ENCODE peak calls at places on chromosomes 7 and 10, in four cellular contexts. O is HCT116, K is right lobe of liver, L is HepG2. U is an unnamed sample.

GRCh38 chr10:110498982-110499795 is 1.5 kb downstream of the DUSP5 start:
- ATAC-seq in O (peak; percentile 20), K (no peak), L (peak; percentile 32), U (no peak)

GRCh38 chr10:46524471-46525176 is 31.8 kb downstream of the GPRIN2 start:
- ATAC-seq in O (peak; percentile 51), K (peak; percentile 3), L (peak; percentile 55), U (no peak)

GRCh38 chr10:100828744-100829102 is 83.3 kb downstream of the PAX2 start:
- ATAC-seq in O (no peak), K (peak; percentile 37), L (peak; percentile 36), U (no peak)

GRCh38 chr10:677750-678661 is 11.5 kb downstream of the DIP2C start:
- ATAC-seq in O (no peak), K (peak; percentile 20), L (no peak), U (peak; percentile 51)

GRCh38 chr10:21349912-21350286 is 175.6 kb downstream of the SKIDA1 start:
- ATAC-seq in O (no peak), K (no peak), L (no peak), U (no peak)

GRCh38 chr7:127847641-127848040 is 183.6 kb downstream of the LRRC4 start:
- ATAC-seq in O (no peak), K (no peak), L (no peak), U (no peak)

GRCh38 chr7:128985660-128986059 is 47.9 kb downstream of the IRF5 start:
- ATAC-seq in O (no peak), K (no peak), L (no peak), U (no peak)

GRCh38 chr10:92758594-92758993 is 68.8 kb downstream of the HHEX start:
- ATAC-seq in O (no peak), K (no peak), L (no peak), U (no peak)

GRCh38 chr7:114426824-114427223 is 12.2 kb downstream of the FOXP2 start:
- ATAC-seq in O (peak; percentile 63), K (no peak), L (no peak), U (no peak)

GRCh38 chr7:22712999-22713398 is 14.0 kb upstream of the IL6 start:
- ATAC-seq in O (no peak), K (no peak), L (no peak), U (no peak)

GRCh38 chr7:118855290-118855689 is 630.8 kb downstream of the ANKRD7 start:
- ATAC-seq in O (no peak), K (no peak), L (no peak), U (no peak)

GRCh38 chr7:43637114-43637806 is 54.4 kb downstream of the STK17A start:
- ATAC-seq in O (no peak), K (no peak), L (no peak), U (no peak)

GRCh38 chr7:55078465-55079372 is 59.9 kb downstream of the EGFR start:
- ATAC-seq in O (peak; percentile 91), K (no peak), L (peak; percentile 91), U (peak; percentile 6)

GRCh38 chr7:64888561-64888900 is 14.5 kb upstream of the ZNF273 start:
- ATAC-seq in O (no peak), K (peak; percentile 55), L (peak; percentile 35), U (peak; percentile 20)

GRCh38 chr7:141699860-141700259 is 2.1 kb downstream of the DENND11 start:
- ATAC-seq in O (no peak), K (no peak), L (no peak), U (no peak)

GRCh38 chr7:39896840-39897239 is 53.2 kb upstream of the CDK13 start:
- ATAC-seq in O (no peak), K (peak; percentile 55), L (peak; percentile 55), U (no peak)
- H3K4me3 ChIP-seq in O (no peak overlapping the region), K (peak overlapping the region; percentile 40), L (no peak overlapping the region), U (no peak overlapping the region)

GRCh38 chr7:151248191-151249033 is at the start of gene SMARCD3:
- ATAC-seq in O (peak; percentile 13), K (peak; percentile 49), L (peak; percentile 48), U (peak; percentile 40)

GRCh38 chr7:151246161-151247015 is 2.1 kb downstream of the SMARCD3 start:
- ATAC-seq in O (no peak), K (no peak), L (no peak), U (no peak)

GRCh38 chr7:151247611-151248176 is 800 bp downstream of the SMARCD3 start:
- ATAC-seq in O (peak; percentile 15), K (no peak), L (peak; percentile 9), U (no peak)

GRCh38 chr7:151245360-151246160 is 2.9 kb downstream of the SMARCD3 start:
- ATAC-seq in O (peak; percentile 46), K (peak; percentile 22), L (peak; percentile 57), U (peak; percentile 40)

GRCh38 chr7:151247016-151247580 is 1.4 kb downstream of the SMARCD3 start:
- ATAC-seq in O (no peak), K (no peak), L (no peak), U (no peak)
- TF ChIP-seq POLR2A in O (no peak), K (no peak), L (no peak), U (no peak)

DNA sequence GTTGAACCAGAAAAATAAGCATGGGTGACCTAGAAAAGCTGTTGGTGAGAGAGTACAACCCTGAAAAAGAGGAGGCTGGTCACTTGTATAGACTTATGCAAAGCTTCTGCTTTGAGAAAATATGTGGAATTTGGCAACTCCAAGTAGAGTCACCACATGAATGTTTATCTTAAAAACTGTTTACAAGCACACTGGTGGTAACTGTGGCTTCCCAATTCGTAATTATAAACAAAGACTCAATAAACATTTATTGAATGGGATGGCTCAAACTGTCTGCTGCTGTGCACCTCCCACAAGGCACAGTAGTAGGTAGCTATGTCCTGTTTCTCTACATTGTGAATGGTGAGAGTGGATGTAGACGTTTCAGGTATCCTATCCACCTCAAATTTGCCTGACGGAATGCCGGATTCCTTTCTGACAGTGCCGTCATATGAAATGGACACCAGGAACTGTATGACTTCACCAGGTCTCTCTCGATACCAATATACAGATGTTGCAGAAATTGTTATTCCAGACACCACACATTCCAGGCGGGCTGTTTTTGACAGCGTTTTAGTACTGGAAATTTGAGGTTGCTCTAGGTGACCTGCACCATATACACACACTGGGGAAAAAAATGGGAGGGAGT is 43.4 kb upstream of the TARP start:
- ATAC-seq in O (no peak), K (no peak), L (no peak), U (no peak)
- H3K4me3 ChIP-seq in O (no peak overlapping the region), K (no peak overlapping the region), L (no peak overlapping the region), U (no peak overlapping the region)

GRCh38 chr7:25321424-25321823 is 93.1 kb upstream of the NPVF start:
- ATAC-seq in O (no peak), K (peak; percentile 63), L (no peak), U (no peak)
- TF ChIP-seq POLR2A in O (no peak), K (no peak), L (no peak), U (no peak)

DNA sequence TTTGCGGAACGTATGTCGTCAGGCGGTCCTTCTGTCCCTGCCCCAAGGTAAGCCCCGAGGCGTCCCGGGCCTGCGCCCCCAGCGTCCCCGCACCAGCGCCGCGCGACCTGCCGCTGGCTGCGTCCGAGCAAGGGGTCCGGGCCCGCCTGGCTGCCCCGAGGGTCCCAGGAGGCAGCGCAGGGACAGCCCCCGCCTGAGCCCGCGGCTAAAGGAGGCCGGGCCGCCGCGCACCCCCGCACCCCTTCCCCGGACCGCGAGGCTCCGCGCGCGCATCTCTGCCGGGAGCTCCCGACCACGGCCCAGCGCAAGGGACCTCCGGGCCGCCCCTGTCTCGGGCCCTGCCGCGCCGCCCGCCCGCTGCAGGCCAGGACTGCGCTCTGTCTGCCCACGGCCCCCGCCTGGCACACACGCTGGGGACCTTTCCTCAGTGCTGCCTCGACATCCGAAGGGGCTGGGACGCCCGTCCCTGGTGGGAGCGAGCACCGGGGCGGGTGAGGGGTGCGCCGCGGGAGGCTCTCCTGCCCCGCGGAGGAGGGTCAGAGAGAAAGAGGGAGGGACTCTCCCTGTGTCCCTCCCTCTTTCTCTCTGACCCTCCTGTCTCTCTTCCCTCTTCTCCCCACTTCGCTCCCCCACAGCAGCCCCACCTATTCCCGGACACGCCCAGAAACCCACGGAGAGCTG is 25.0 kb downstream of the SHH start:
- ATAC-seq in O (no peak), K (peak; percentile 58), L (peak; percentile 40), U (peak; percentile 52)
- H3K4me3 ChIP-seq in O (no peak overlapping the region), K (peak overlapping the region; percentile 42), L (peak overlapping the region; percentile 41), U (no peak overlapping the region)

GRCh38 chr7:26189000-26189539 is 11.5 kb downstream of the HNRNPA2B1 start:
- ATAC-seq in O (no peak), K (no peak), L (no peak), U (no peak)

GRCh38 chr7:26189697-26190096 is 10.8 kb downstream of the HNRNPA2B1 start:
- ATAC-seq in O (no peak), K (no peak), L (no peak), U (no peak)

GRCh38 chr7:26186364-26187311 is 13.9 kb downstream of the HNRNPA2B1 start:
- ATAC-seq in O (peak; percentile 7), K (no peak), L (peak; percentile 2), U (no peak)

GRCh38 chr7:26188291-26188999 is 12.1 kb downstream of the HNRNPA2B1 start:
- ATAC-seq in O (peak; percentile 3), K (no peak), L (peak; percentile 1), U (no peak)

GRCh38 chr7:26187380-26188290 is 12.9 kb downstream of the HNRNPA2B1 start:
- ATAC-seq in O (peak; percentile 43), K (no peak), L (peak; percentile 2), U (no peak)
- TF ChIP-seq POLR2A in O (no peak), K (peak; percentile 16), L (peak; percentile 50), U (no peak)

GRCh38 chr7:81851413-81851812 is 81.6 kb upstream of the HGF start:
- ATAC-seq in O (no peak), K (no peak), L (no peak), U (no peak)

GRCh38 chr7:81842361-81842760 is 72.5 kb upstream of the HGF start:
- ATAC-seq in O (no peak), K (no peak), L (no peak), U (no peak)

GRCh38 chr7:81845628-81846259 is 75.9 kb upstream of the HGF start:
- ATAC-seq in O (no peak), K (peak; percentile 36), L (no peak), U (no peak)

DNA sequence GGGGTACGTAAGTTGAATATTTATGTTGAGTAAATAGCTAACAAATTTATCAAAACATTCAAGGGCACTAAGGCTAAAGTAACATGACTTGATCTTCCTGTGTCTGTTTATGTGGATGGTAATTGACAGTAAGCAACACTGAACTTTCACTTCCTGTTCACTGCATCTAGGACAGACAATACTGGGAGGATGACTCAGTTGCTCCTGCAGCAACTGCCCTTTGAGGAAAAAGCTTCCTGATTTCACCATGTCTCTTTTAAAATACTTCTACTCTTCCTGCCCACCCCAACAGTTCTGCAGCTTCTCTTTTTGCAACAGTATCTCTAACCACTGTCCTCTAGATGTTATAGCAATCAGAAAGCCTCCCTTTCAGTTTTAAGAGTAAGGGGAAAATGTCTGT is 76.6 kb upstream of the HGF start:
- ATAC-seq in O (no peak), K (peak; percentile 69), L (no peak), U (peak; percentile 83)
- H3K4me3 ChIP-seq in O (no peak overlapping the region), K (no peak overlapping the region), L (no peak overlapping the region), U (no peak overlapping the region)

GRCh38 chr10:62732841-62733653 is 71.5 kb upstream of the ADO start:
- ATAC-seq in O (peak; percentile 94), K (no peak), L (no peak), U (no peak)
- TF ChIP-seq POLR2A in O (no peak), K (no peak), L (no peak), U (no peak)

DNA sequence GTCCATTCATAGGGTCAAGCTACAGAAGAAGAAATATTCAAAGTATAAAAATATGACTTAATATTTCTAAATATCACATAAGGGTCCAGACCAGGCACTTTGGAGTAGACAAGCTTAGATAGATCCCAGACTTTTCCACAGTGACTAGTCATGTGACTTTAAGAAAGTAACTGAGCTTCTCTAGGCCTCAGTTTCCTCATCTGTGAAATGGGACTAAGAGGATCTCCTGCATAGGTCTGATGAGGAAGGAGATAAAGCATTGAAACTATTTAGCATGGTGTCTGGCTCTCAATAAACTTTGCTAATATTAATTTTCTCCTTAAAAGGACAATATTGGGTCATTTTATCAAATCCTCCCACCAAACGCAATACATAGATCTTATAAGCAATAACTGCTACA is 1.5 kb upstream of the TARP start:
- ATAC-seq in O (no peak), K (no peak), L (no peak), U (no peak)
- H3K4me3 ChIP-seq in O (no peak overlapping the region), K (no peak overlapping the region), L (no peak overlapping the region), U (no peak overlapping the region)